ENCODE peak calls at places on chromosomes 6 and 20, in five cellular contexts. E, T, B, F and J are unnamed samples.
A peak's percentile ranks its signal among the peaks of the same experiment; 100 is the strongest.

GRCh38 chr6:166624275-166624674 is 2.8 kb downstream of the RPS6KA2 start:
- DNase-seq in F (no peak), B (no peak), E (no peak), T (peak; percentile 88), J (peak; percentile 35)

GRCh38 chr20:16407251-16408067 is 165.8 kb downstream of the KIF16B start:
- DNase-seq in T (no peak), E (no peak), F (no peak), B (no peak), J (no peak)

GRCh38 chr6:139547082-139547776 is 172.8 kb upstream of the CITED2 start:
- DNase-seq in B (no peak), E (no peak), T (no peak), F (no peak), J (no peak)

GRCh38 chr20:4637081-4637797 is 84.5 kb upstream of the PRND start:
- DNase-seq in F (no peak), E (no peak), T (no peak), B (no peak), J (no peak)

GRCh38 chr6:98759459-98759858 is 74.9 kb upstream of the POU3F2 start:
- DNase-seq in B (no peak), E (no peak), F (no peak), T (no peak), J (no peak)

GRCh38 chr6:156595481-156595880 is 181.7 kb upstream of the ARID1B start:
- DNase-seq in T (no peak), E (no peak), F (no peak), B (no peak), J (no peak)

GRCh38 chr20:47727170-47727880 is 58.0 kb downstream of the SULF2 start:
- DNase-seq in T (no peak), B (no peak), F (peak; percentile 54), E (peak; percentile 54), J (no peak)

GRCh38 chr6:108876929-108877775 is 28.9 kb downstream of the ARMC2 start:
- DNase-seq in E (peak; percentile 86), F (no peak), B (peak; percentile 72), T (peak; percentile 93), J (peak; percentile 77)

GRCh38 chr6:139336488-139336887 is 38.0 kb downstream of the CITED2 start:
- DNase-seq in T (no peak), E (peak; percentile 40), B (no peak), F (no peak), J (no peak)

GRCh38 chr20:31602779-31603441 is 2.2 kb upstream of the ID1 start:
- DNase-seq in B (peak; percentile 70), T (no peak), E (no peak), F (no peak), J (no peak)

GRCh38 chr6:80464901-80465300 is 358.4 kb downstream of the BCKDHB start:
- DNase-seq in E (no peak), B (no peak), F (no peak), T (no peak), J (no peak)

GRCh38 chr20:46990811-46991567 is 96.3 kb downstream of the EYA2 start:
- DNase-seq in T (peak; percentile 52), E (no peak), F (no peak), B (no peak), J (no peak)

GRCh38 chr6:34544052-34544604 is 12.0 kb downstream of the SPDEF start:
- DNase-seq in F (no peak), E (no peak), T (no peak), B (no peak), J (no peak)

GRCh38 chr20:438581-439469 is 23.5 kb downstream of the TBC1D20 start:
- DNase-seq in T (no peak), F (peak; percentile 39), B (no peak), E (peak; percentile 54), J (no peak)